ENCODE peak calls at places on chromosomes 6 and 20, in seven cellular contexts. G is psoas muscle, C is bronchial epithelial cell, I is right cardiac atrium, E is stomach, T is suprapubic skin, W is endodermal cell. N is an unnamed sample. For H3K27me3, the result is how much of the 10 kb centered on the place peaks cover.

GRCh38 chr6:42017021-42017643 is 33.2 kb upstream of the TAF8 start:
- DNase-seq in W (no peak), G (no peak), T (no peak), C (peak), I (peak), E (no peak), N (no peak)

GRCh38 chr6:158033751-158034702 is 52.4 kb downstream of the SYNJ2 start:
- DNase-seq in G (no peak), C (peak), E (peak), I (no peak), T (peak), W (no peak), N (no peak)

GRCh38 chr20:38962898-38963484 is 847 bp downstream of the DHX35 start:
- DNase-seq in C (no peak), I (no peak), E (no peak), W (no peak), G (no peak), T (no peak), N (no peak)

GRCh38 chr20:17202668-17203067 is 24.2 kb upstream of the PCSK2 start:
- DNase-seq in W (peak), I (no peak), C (no peak), G (no peak), E (no peak), T (no peak), N (no peak)

GRCh38 chr6:26003102-26003694 is 40.6 kb downstream of the TRIM38 start:
- DNase-seq in G (peak), W (peak), T (no peak), I (peak), E (peak), C (peak), N (no peak)

GRCh38 chr6:142361765-142362540 is 60.1 kb downstream of the ADGRG6 start:
- DNase-seq in T (no peak), W (no peak), G (no peak), C (peak), E (no peak), I (no peak), N (no peak)

GRCh38 chr6:90080876-90081464 is 186.7 kb downstream of the GJA10 start:
- DNase-seq in E (no peak), T (no peak), G (no peak), W (no peak), I (no peak), C (no peak), N (no peak)

GRCh38 chr6:110325197-110325596 is 33.0 kb downstream of the METTL24 start:
- DNase-seq in E (no peak), I (no peak), G (no peak), T (no peak), W (no peak), C (peak), N (no peak)

GRCh38 chr6:84681693-84682326 is 82.6 kb downstream of the TBX18 start:
- DNase-seq in I (no peak), T (no peak), W (no peak), E (no peak), C (no peak), G (no peak), N (no peak)

GRCh38 chr6:1619666-1620503 is 10.2 kb downstream of the FOXC1 start:
- DNase-seq in T (peak), I (peak), C (no peak), E (no peak), G (no peak), W (peak), N (no peak)

GRCh38 chr6:69233195-69233524 is 563.6 kb downstream of the LMBRD1 start:
- DNase-seq in I (no peak), T (no peak), G (no peak), E (no peak), W (no peak), C (no peak), N (no peak)

GRCh38 chr6:122307577-122307976 is 91.9 kb upstream of the HSF2 start:
- DNase-seq in C (no peak), T (no peak), W (no peak), I (no peak), G (no peak), E (no peak), N (no peak)

GRCh38 chr6:10403385-10404106 is 11.3 kb downstream of the TFAP2A start:
- DNase-seq in C (peak), I (no peak), G (no peak), T (no peak), E (no peak), W (no peak), N (no peak)

GRCh38 chr6:10404107-10404798 is 10.6 kb downstream of the TFAP2A start:
- DNase-seq in G (peak), C (peak), W (peak), I (peak), T (peak), E (peak), N (peak)

GRCh38 chr6:10401632-10402223 is 13.1 kb downstream of the TFAP2A start:
- DNase-seq in T (no peak), C (peak), G (no peak), E (no peak), I (no peak), W (no peak), N (no peak)

GRCh38 chr6:10401004-10401536 is 13.8 kb downstream of the TFAP2A start:
- DNase-seq in C (no peak), W (no peak), E (no peak), I (no peak), G (no peak), T (no peak), N (no peak)

DNA sequence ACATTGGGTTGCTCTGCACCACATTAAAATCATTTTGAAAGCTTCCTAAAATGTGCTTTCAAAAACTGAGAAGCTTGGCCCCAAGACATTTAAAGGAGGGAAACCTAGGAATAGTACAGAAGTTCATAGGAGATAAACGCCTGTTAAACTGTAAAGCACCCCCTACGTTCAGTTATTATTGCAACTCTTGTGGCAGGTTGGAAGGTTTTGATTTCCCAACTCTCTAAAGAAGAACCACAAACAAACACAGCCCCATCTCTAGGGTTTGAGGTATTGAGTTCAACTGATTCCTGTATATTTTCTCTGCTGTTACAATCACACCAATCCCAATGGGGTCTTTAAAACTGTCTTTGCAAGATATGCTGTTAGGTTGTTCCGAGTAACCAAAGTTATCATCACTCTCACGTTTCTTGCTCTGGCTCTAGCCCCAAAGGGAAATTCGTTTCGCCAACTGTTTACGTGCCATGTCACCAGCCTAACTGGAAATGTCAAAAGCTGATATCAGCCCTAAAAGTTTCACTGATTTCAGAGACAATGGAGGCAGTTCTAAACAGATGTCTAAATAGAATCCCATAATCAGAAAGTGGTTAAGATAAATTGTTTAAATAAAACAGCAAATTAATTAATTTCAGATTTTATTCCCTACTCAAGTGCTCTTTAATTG is 12.1 kb downstream of the TFAP2A start:
- DNase-seq in C (peak), G (no peak), T (no peak), E (no peak), W (no peak), I (no peak), N (no peak)
- H3K27me3 ChIP-seq in C (under half), G (half or more), T (under half), E (under half), W (half or more), I (under half), N (under half)

DNA sequence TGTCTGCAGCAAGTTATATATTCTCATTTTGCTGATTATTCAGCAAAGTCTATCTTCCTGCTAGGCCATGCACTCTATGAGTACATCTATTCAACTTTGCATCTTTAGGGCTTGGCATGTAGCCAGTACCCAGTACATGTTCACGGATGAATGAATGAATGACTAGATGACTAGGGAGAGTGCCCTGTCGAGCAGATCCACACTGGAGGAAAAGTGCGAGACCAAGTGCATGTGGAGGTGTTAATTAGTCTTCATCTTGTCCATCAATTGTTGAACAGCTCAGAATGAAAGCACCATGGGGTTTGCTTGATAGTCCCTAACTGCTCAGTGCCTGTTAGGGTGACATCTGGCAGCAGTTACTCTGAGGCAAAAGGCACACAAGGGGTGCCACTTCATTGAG is 30.4 kb downstream of the TM9SF4 start:
- DNase-seq in W (no peak), C (no peak), E (no peak), G (no peak), I (no peak), T (no peak), N (no peak)
- H3K27me3 ChIP-seq in W (under half), C (under half), E (under half), G (under half), I (under half), T (under half), N (under half)

GRCh38 chr20:2004171-2004570 is 10.3 kb upstream of the PDYN start:
- DNase-seq in G (no peak), W (no peak), C (no peak), E (no peak), I (no peak), T (no peak), N (no peak)

GRCh38 chr20:2001119-2001518 is 7.3 kb upstream of the PDYN start:
- DNase-seq in I (no peak), G (no peak), W (no peak), C (no peak), E (no peak), T (no peak), N (no peak)

GRCh38 chr20:2000286-2000685 is 6.4 kb upstream of the PDYN start:
- DNase-seq in W (no peak), I (no peak), T (no peak), G (no peak), C (no peak), E (no peak), N (no peak)

GRCh38 chr20:2005359-2005758 is 11.5 kb upstream of the PDYN start:
- DNase-seq in E (no peak), T (no peak), W (no peak), G (no peak), I (no peak), C (peak), N (no peak)

DNA sequence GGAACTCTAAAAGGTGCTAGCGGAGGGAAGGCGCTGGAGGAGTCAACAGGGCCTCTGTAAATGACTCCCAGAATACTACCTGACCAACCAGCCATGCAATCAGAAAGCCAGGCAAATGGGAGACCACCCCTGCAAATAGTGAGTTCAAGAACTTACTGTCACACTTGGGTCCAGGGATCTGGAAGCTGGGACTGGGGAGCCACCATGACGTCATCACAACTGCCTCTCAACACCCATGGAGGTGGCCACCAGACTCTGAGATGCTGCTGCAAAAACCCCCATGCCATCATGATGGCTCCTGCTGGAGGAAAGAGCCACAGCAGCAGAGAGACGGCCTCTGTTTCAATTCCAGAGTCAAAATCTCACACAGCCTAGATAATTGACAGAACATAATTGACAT is 8.5 kb upstream of the PDYN start:
- DNase-seq in I (no peak), C (no peak), E (no peak), G (no peak), T (no peak), W (peak), N (peak)
- H3K27me3 ChIP-seq in I (under half), C (under half), E (under half), G (half or more), T (half or more), W (under half), N (under half)

DNA sequence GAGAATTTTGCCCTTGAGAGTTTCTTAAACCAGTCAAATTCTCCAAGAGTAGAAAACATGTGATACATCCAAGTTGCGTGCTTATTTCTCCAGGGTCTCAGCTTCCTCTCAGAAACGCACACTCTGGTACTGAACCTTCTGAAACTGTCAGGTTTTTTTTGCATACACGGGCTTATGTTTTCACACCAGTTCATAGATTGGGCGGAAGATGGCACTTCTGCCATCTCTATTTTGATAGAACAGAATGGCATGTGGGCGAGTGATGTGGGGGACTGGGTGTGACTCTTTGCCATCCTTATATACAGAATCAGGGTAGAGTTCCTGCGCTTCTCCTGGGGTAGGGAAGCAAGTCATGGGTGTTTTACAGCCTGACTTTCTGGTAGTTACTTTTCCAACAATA is 56.4 kb downstream of the ADTRP start:
- DNase-seq in W (no peak), T (no peak), G (no peak), C (no peak), E (no peak), I (no peak), N (no peak)
- H3K27me3 ChIP-seq in W (under half), T (under half), G (under half), C (under half), E (under half), I (under half), N (under half)

DNA sequence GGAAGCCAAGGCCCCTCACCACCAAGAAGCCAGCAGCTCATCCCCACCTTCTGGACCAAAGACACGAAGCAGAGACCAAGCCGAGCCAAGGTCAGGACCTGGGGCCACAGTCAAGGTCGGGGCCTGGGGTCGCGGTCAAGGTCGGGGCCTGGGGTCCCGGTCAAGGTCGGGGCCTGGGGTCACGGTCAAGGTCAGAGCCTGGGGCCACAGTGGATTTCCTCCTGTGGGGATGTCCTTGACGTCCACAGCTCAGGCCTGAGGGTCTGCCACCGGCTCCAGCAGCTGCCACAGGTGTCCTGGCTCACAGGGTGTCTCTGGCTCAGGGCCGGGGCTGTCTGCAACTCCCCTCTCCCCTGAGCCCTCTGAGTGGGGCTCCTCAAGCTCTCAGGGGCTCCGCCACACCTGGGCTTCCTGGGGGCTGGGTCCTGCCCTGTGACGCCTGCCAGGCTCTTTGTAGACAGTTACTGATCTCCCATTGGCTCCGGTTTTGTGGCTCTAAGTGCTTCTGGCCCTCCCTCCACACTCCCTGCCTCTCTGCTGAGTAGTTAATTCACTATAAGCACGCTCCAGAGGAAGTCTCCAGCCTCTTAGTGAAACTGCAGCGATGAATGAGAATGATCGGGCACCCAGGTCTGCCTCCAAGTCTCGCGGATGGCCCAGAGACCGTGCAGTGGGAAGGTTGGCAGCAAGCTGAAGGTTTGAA is 5.7 kb upstream of the CHRNA4 start:
- DNase-seq in W (no peak), C (no peak), E (no peak), I (peak), T (no peak), G (no peak), N (no peak)
- H3K27me3 ChIP-seq in W (under half), C (under half), E (under half), I (under half), T (half or more), G (half or more), N (under half)

DNA sequence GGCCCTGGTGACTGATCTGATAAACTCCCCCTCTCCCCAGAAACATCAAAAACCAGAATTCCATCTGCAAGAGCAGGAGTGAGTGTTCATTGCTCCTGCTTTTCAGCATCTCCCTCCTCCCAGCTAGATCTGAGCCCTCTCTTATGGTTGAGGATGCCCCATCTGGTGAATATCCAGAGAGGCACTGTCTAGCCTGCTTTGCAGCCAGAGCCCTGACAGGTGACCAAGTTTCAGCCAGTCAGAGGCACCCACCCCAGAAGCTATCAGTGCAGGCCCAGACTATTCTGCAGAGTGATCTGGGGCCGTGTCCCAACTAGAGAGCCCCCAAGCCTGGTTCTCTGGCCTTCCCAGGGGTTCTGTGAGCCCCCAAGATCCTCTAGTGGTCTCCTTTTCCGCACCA is 6.4 kb upstream of the BMP7 start:
- DNase-seq in G (no peak), T (no peak), W (peak), C (no peak), I (no peak), E (no peak), N (no peak)
- H3K27me3 ChIP-seq in G (under half), T (under half), W (under half), C (under half), I (under half), E (under half), N (under half)

N was measured in vagina.